ENCODE peak calls at places on chromosome 16, in nine cellular contexts. M, E, K, Q, Y, V, G, B and L are unnamed samples.

GRCh38 chr16:88835383-88835782 is 21.4 kb downstream of the GALNS start:
- DNase-seq in M (no peak), E (no peak), K (no peak), Q (no peak), Y (no peak), V (no peak), G (no peak), B (no peak), L (no peak)

GRCh38 chr16:80932725-80933124 is 74.0 kb downstream of the CMC2 start:
- DNase-seq in M (no peak), E (no peak), K (no peak), Q (peak), Y (no peak), V (peak), G (peak), B (peak), L (no peak)

GRCh38 chr16:8867483-8868271 is 1.1 kb downstream of the CARHSP1 start:
- DNase-seq in M (no peak), E (peak), K (peak), Q (peak), Y (no peak), V (peak), G (peak), B (no peak), L (peak)

GRCh38 chr16:16045879-16046278 is 96.5 kb downstream of the ABCC1 start:
- DNase-seq in M (no peak), E (peak), K (peak), Q (no peak), Y (peak), V (no peak), G (no peak), B (no peak), L (peak)

GRCh38 chr16:86882586-86883280 is 304.4 kb downstream of the FOXL1 start:
- DNase-seq in M (no peak), E (no peak), K (no peak), Q (no peak), Y (no peak), V (peak), G (no peak), B (peak), L (no peak)

GRCh38 chr16:24011237-24011636 is 175.5 kb downstream of the PRKCB start:
- DNase-seq in M (no peak), E (no peak), K (no peak), Q (no peak), Y (no peak), V (no peak), G (no peak), B (no peak), L (no peak)

GRCh38 chr16:24568392-24568791 is 29.0 kb downstream of the RBBP6 start:
- DNase-seq in M (no peak), E (no peak), K (no peak), Q (no peak), Y (no peak), V (peak), G (no peak), B (peak), L (no peak)

GRCh38 chr16:24670623-24671454 is 58.6 kb upstream of the TNRC6A start:
- DNase-seq in M (no peak), E (peak), K (peak), Q (peak), Y (no peak), V (peak), G (peak), B (peak), L (peak)

GRCh38 chr16:89370081-89370511 is 120.3 kb downstream of the ANKRD11 start:
- DNase-seq in M (no peak), E (no peak), K (no peak), Q (no peak), Y (no peak), V (no peak), G (no peak), B (no peak), L (no peak)

GRCh38 chr16:68800257-68800875 is 43.0 kb upstream of the TANGO6 start:
- DNase-seq in M (peak), E (peak), K (peak), Q (peak), Y (peak), V (peak), G (no peak), B (peak), L (peak)

GRCh38 chr16:86569843-86570447 is 3.3 kb downstream of the FOXC2 start:
- DNase-seq in M (no peak), E (no peak), K (peak), Q (no peak), Y (no peak), V (no peak), G (no peak), B (no peak), L (no peak)

GRCh38 chr16:88815901-88816589 is 4.3 kb upstream of the APRT start:
- DNase-seq in M (peak), E (peak), K (peak), Q (no peak), Y (peak), V (peak), G (no peak), B (no peak), L (peak)

GRCh38 chr16:81073560-81074330 is 3.3 kb downstream of the C16orf46 start:
- DNase-seq in M (no peak), E (no peak), K (no peak), Q (no peak), Y (no peak), V (no peak), G (no peak), B (no peak), L (no peak)

GRCh38 chr16:50804290-50804907 is 62.5 kb downstream of the CYLD start:
- DNase-seq in M (no peak), E (no peak), K (no peak), Q (no peak), Y (no peak), V (no peak), G (no peak), B (no peak), L (no peak)

GRCh38 chr16:70018254-70018653 is 67.1 kb downstream of the CLEC18A start:
- DNase-seq in M (peak), E (peak), K (peak), Q (no peak), Y (no peak), V (peak), G (no peak), B (peak), L (peak)

GRCh38 chr16:53744449-53744848 is 40.5 kb downstream of the FTO start:
- DNase-seq in M (no peak), E (peak), K (peak), Q (no peak), Y (no peak), V (peak), G (no peak), B (no peak), L (peak)

GRCh38 chr16:72952404-72953301 is 95.3 kb downstream of the ZFHX3 start:
- DNase-seq in M (no peak), E (no peak), K (no peak), Q (no peak), Y (no peak), V (peak), G (no peak), B (peak), L (no peak)

GRCh38 chr16:71629617-71630016 is 3.6 kb downstream of the MARVELD3 start:
- DNase-seq in M (no peak), E (no peak), K (no peak), Q (no peak), Y (no peak), V (no peak), G (no peak), B (no peak), L (no peak)

GRCh38 chr16:2226245-2226793 is 2.9 kb downstream of the E4F1 start:
- DNase-seq in M (no peak), E (no peak), K (no peak), Q (no peak), Y (no peak), V (no peak), G (no peak), B (no peak), L (no peak)

GRCh38 chr16:2228161-2228824 is 4.9 kb downstream of the E4F1 start:
- DNase-seq in M (no peak), E (no peak), K (no peak), Q (no peak), Y (no peak), V (no peak), G (no peak), B (no peak), L (no peak)

GRCh38 chr16:2226918-2227317 is 3.5 kb downstream of the E4F1 start:
- DNase-seq in M (no peak), E (no peak), K (no peak), Q (no peak), Y (no peak), V (no peak), G (no peak), B (no peak), L (no peak)

GRCh38 chr16:2223375-2224182 is at the start of gene E4F1:
- DNase-seq in M (peak), E (peak), K (peak), Q (peak), Y (peak), V (peak), G (peak), B (peak), L (peak)

GRCh38 chr16:2224183-2224486 is 744 bp downstream of the E4F1 start:
- DNase-seq in M (no peak), E (no peak), K (no peak), Q (no peak), Y (no peak), V (no peak), G (no peak), B (peak), L (no peak)
- TF ChIP-seq CTCF in M (no peak), E (no peak), K (peak), Q (no peak), Y (no peak), V (peak), G (no peak), B (peak), L (no peak)

DNA sequence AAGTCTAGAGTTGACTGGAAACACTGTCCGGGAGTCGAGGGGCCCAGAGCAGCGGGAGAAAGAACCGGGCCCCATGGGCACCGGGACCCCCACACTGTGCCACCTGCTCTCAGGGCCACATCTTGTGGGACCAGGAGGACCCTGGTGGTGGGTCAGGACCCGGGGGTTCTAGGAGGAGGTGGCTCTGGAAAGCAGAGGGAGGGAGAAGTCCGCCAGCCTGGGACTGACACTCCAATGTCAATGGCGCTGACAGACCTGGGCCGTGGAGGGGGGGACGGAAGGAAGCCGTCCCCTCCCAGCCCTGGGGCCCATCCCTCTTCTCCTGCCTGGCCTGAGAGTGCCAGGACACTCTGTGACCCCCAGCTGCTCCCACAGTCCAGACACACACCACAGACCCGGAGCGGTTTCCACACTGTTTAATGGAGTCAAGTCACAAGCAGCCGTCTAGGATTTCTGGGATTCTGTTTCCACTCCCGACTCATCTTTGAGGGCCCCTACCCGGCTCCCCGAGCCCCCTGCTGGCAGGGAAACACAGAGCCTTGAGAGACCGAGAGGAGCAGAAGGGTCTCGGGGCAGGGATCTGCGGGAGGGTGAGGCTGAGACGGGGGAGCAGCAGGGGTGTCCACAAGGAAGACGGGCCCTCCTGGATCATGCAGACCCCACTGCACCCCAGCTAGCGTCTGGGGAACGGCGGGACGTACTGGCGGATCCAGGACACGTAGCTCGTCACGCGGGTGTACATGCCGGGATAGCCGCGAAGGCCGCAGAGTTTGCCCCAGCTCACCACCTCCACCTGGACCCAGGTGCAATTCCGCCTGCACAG is 23.6 kb upstream of the UBE2I start:
- DNase-seq in M (no peak), E (no peak), K (no peak), Q (no peak), Y (no peak), V (no peak), G (no peak), B (no peak), L (no peak)
- TF ChIP-seq CTCF in M (no peak), E (no peak), K (no peak), Q (no peak), Y (no peak), V (no peak), G (no peak), B (no peak), L (no peak)

GRCh38 chr16:30551781-30552180 is 6.4 kb downstream of the ZNF764 start:
- DNase-seq in M (peak), E (peak), K (no peak), Q (no peak), Y (no peak), V (no peak), G (no peak), B (no peak), L (no peak)

GRCh38 chr16:30552956-30553355 is 5.2 kb downstream of the ZNF764 start:
- DNase-seq in M (no peak), E (no peak), K (no peak), Q (no peak), Y (no peak), V (no peak), G (no peak), B (no peak), L (no peak)

GRCh38 chr16:30555848-30556473 is 2.2 kb downstream of the ZNF764 start:
- DNase-seq in M (no peak), E (no peak), K (no peak), Q (no peak), Y (no peak), V (no peak), G (peak), B (no peak), L (no peak)

GRCh38 chr16:30554933-30555847 is 3.0 kb downstream of the ZNF764 start:
- DNase-seq in M (no peak), E (no peak), K (no peak), Q (no peak), Y (no peak), V (no peak), G (no peak), B (no peak), L (no peak)

GRCh38 chr16:30553396-30553899 is 4.7 kb downstream of the ZNF764 start:
- DNase-seq in M (no peak), E (no peak), K (no peak), Q (no peak), Y (no peak), V (no peak), G (no peak), B (no peak), L (no peak)
- TF ChIP-seq CTCF in M (no peak), E (no peak), K (no peak), Q (no peak), Y (no peak), V (no peak), G (no peak), B (no peak), L (no peak)

GRCh38 chr16:78962457-78962929 is 638.0 kb downstream of the MAF start:
- DNase-seq in M (no peak), E (peak), K (peak), Q (no peak), Y (no peak), V (no peak), G (no peak), B (no peak), L (no peak)
- TF ChIP-seq CTCF in M (no peak), E (no peak), K (no peak), Q (no peak), Y (no peak), V (no peak), G (no peak), B (no peak), L (no peak)

DNA sequence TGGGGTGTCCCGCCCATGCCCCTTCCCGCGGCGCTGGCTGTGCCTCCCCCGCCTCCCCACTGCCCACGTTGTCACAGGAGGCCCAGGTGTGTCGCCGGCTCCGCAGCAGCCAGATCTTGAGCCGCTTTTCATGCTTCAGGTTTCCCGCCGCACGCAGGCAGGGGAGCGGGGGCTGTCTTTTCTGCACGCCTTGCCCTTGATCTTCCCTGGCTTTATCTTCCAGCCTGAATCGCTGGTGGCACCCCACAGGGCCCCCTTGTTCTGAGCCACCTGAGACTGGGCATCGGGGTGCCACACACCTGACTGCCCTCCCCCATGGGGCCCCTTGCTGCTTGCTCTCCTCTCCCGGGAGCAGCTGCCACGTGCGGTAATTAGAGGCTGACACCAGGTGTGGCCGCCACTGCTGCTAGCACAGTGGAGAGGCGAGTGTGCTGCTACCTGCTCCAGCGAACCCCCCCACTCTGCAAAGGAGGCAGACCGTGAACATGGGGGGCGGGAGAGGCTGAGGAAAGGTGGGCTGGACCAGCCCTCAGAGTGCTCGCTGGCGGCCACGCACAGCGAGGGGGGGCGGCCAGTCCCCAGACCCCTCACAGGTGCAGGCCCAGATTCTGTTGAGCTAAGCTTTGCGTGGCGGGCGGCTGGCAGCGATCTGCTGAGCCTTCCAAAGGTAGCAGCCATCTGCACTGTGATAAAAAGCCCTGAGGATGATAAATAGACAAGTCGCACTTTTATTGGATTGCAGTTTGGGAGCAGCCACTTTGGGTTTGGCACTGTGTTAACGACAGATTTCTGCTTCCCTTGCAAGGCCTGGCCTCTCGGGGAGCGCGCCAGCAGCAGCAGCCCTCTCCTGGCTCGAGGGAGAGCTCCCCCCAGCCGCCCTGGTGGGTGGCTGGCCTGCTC is 168.0 kb upstream of the GSE1 start:
- DNase-seq in M (no peak), E (peak), K (peak), Q (no peak), Y (no peak), V (no peak), G (no peak), B (no peak), L (no peak)
- TF ChIP-seq CTCF in M (no peak), E (no peak), K (peak), Q (no peak), Y (no peak), V (no peak), G (no peak), B (no peak), L (no peak)

GRCh38 chr16:55039931-55040330 is 109.3 kb downstream of the IRX5 start:
- DNase-seq in M (no peak), E (no peak), K (no peak), Q (no peak), Y (no peak), V (no peak), G (no peak), B (no peak), L (no peak)

GRCh38 chr16:55040366-55041086 is 109.9 kb downstream of the IRX5 start:
- DNase-seq in M (no peak), E (no peak), K (no peak), Q (no peak), Y (no peak), V (no peak), G (no peak), B (no peak), L (no peak)

GRCh38 chr16:55039042-55039441 is 108.4 kb downstream of the IRX5 start:
- DNase-seq in M (no peak), E (no peak), K (no peak), Q (no peak), Y (no peak), V (no peak), G (no peak), B (no peak), L (no peak)

GRCh38 chr16:55041540-55042234 is 111.0 kb downstream of the IRX5 start:
- DNase-seq in M (no peak), E (no peak), K (no peak), Q (no peak), Y (no peak), V (no peak), G (no peak), B (no peak), L (no peak)

DNA sequence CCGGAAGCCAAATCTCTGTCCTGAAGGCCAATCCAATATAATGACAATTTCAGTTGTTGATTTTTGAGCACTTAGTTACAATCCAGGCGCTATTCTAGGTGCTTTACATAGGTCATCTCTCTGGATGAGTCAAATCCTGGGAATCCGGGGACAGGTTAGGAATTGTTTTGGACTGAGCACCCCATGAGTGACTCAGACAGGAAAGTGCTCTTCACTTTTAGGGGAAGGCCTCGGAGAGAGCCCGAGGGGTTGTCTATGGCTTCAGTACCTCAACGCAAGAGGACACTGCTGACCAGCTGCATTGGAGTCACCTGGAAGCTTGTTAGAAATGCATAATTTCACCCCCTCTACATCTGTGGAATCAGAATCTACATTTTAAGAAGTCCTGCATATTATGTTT is 108.8 kb downstream of the IRX5 start:
- DNase-seq in M (no peak), E (no peak), K (no peak), Q (no peak), Y (no peak), V (no peak), G (no peak), B (no peak), L (no peak)
- TF ChIP-seq CTCF in M (no peak), E (no peak), K (no peak), Q (no peak), Y (no peak), V (no peak), G (no peak), B (no peak), L (no peak)

GRCh38 chr16:75238853-75239371 is 12.5 kb downstream of the BCAR1 start:
- DNase-seq in M (no peak), E (no peak), K (no peak), Q (no peak), Y (no peak), V (peak), G (no peak), B (no peak), L (no peak)
- TF ChIP-seq CTCF in M (no peak), E (no peak), K (no peak), Q (peak), Y (no peak), V (peak), G (peak), B (peak), L (no peak)

GRCh38 chr16:75095637-75096036 is 20.9 kb downstream of the LDHD start:
- DNase-seq in M (no peak), E (no peak), K (no peak), Q (no peak), Y (no peak), V (no peak), G (no peak), B (no peak), L (no peak)

GRCh38 chr16:75095204-75095621 is 21.4 kb downstream of the LDHD start:
- DNase-seq in M (no peak), E (no peak), K (no peak), Q (no peak), Y (no peak), V (no peak), G (no peak), B (no peak), L (no peak)

GRCh38 chr16:75097191-75097761 is 19.3 kb downstream of the LDHD start:
- DNase-seq in M (no peak), E (no peak), K (no peak), Q (no peak), Y (no peak), V (no peak), G (no peak), B (no peak), L (no peak)

GRCh38 chr16:75097941-75098897 is 18.4 kb downstream of the LDHD start:
- DNase-seq in M (peak), E (peak), K (no peak), Q (no peak), Y (no peak), V (no peak), G (no peak), B (no peak), L (no peak)

DNA sequence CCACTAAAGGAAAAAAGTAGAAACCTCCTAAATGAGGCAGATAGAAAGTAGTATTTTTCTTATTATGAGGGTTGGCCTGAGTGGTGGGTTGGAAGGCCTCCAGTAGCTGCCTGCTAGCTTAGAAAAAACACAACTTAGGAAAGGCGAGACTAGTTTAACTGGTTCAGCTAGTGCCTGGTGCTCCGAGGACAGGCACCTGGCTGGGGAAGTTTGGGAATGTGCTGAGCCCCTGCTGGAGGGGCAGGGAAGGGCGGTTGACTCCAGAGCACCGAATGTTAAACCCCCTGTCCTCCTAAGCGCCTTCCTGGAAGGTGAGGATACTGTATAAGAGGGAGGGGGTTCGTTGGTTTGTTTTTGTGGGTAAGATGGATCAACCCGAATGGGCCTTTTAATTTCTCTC is 19.9 kb downstream of the LDHD start:
- DNase-seq in M (no peak), E (no peak), K (no peak), Q (no peak), Y (no peak), V (no peak), G (no peak), B (no peak), L (no peak)
- TF ChIP-seq CTCF in M (no peak), E (no peak), K (peak), Q (no peak), Y (peak), V (peak), G (peak), B (peak), L (no peak)